ENCODE peak calls at places on chromosomes 11 and 22, in seven cellular contexts. R, N, F, U, H, M and S are unnamed samples.

GRCh38 chr22:36790648-36791047 is 14.7 kb upstream of the IFT27 start:
- DNase-seq in R (no peak), M (peak; percentile 16), U (no peak), H (no peak), N (no peak), F (no peak), S (no peak)

GRCh38 chr11:9089636-9090035 is 1.8 kb downstream of the SCUBE2 start:
- DNase-seq in M (no peak), H (no peak), U (no peak), F (no peak), R (no peak), N (no peak), S (no peak)

GRCh38 chr22:31680764-31681624 is 19.0 kb upstream of the PISD start:
- DNase-seq in H (peak; percentile 80), M (no peak), F (no peak), R (no peak), U (no peak), N (no peak), S (peak; percentile 37)

GRCh38 chr22:21624880-21625791 is 4.7 kb downstream of the YDJC start:
- DNase-seq in R (no peak), H (no peak), M (no peak), F (no peak), N (no peak), U (no peak), S (no peak)

GRCh38 chr11:43947003-43947500 is 4.6 kb downstream of the C11orf96 start:
- DNase-seq in N (no peak), F (peak; percentile 74), R (peak; percentile 22), U (peak; percentile 22), H (peak; percentile 55), M (peak; percentile 26), S (no peak)

GRCh38 chr22:28600546-28601143 is 79.0 kb downstream of the TTC28 start:
- DNase-seq in F (peak; percentile 78), U (peak; percentile 62), R (no peak), H (peak; percentile 66), N (no peak), M (peak; percentile 65), S (peak; percentile 22)

GRCh38 chr11:112751763-112752162 is 209.5 kb upstream of the NCAM1 start:
- DNase-seq in N (no peak), M (no peak), R (no peak), H (no peak), F (no peak), U (no peak), S (no peak)

GRCh38 chr11:1088927-1089737 is 14.5 kb downstream of the MUC2 start:
- DNase-seq in R (no peak), F (no peak), M (no peak), U (no peak), H (no peak), N (no peak), S (no peak)

GRCh38 chr11:35318977-35319925 is 100.1 kb downstream of the SLC1A2 start:
- DNase-seq in M (peak; percentile 99), H (peak; percentile 15), F (no peak), U (no peak), R (no peak), N (no peak), S (no peak)

GRCh38 chr22:25334091-25334490 is 114.7 kb downstream of the CRYBB2 start:
- DNase-seq in F (peak; percentile 95), R (peak; percentile 78), M (no peak), U (no peak), N (peak; percentile 69), H (peak; percentile 19), S (peak; percentile 73)